ENCODE peak calls at places on chromosomes 12 and 14, in six cellular contexts. M is AG10803, H is frontal cortex, I is kidney tubule cell, X is fibroblast of lung, D is progenitor cell of endocrine pancreas. V is an unnamed sample.

GRCh38 chr14:61280526-61281185 is 482 bp downstream of the TMEM30B start:
- DNase-seq in D (peak; percentile 57), I (peak; percentile 50), M (peak; percentile 16), H (peak; percentile 43), X (peak; percentile 54), V (peak; percentile 15)

GRCh38 chr14:48382961-48383360 is 707.6 kb upstream of the MDGA2 start:
- DNase-seq in I (no peak), X (no peak), D (no peak), H (no peak), M (no peak), V (no peak)

GRCh38 chr14:63470877-63471565 is 72.2 kb downstream of the PPP2R5E start:
- DNase-seq in H (no peak), I (peak; percentile 87), D (no peak), X (peak; percentile 85), M (peak; percentile 69), V (no peak)

GRCh38 chr12:126608607-126609175 is 1543.5 kb downstream of the AACS start:
- DNase-seq in H (no peak), I (no peak), M (peak; percentile 1), X (no peak), D (no peak), V (no peak)

GRCh38 chr12:94730846-94731245 is 80.5 kb upstream of the TMCC3 start:
- DNase-seq in I (no peak), D (no peak), H (no peak), M (no peak), X (no peak), V (no peak)

GRCh38 chr12:4243098-4243795 is 30.3 kb upstream of the CCND2 start:
- DNase-seq in X (no peak), M (no peak), H (no peak), I (no peak), D (no peak), V (no peak)

GRCh38 chr14:58353516-58354299 is 42.0 kb upstream of the TOMM20L start:
- DNase-seq in M (peak; percentile 1), D (no peak), X (no peak), H (no peak), I (peak; percentile 3), V (no peak)

GRCh38 chr12:112353389-112353788 is 28.8 kb downstream of the HECTD4 start:
- DNase-seq in D (no peak), M (peak; percentile 17), H (no peak), I (peak; percentile 44), X (peak; percentile 35), V (no peak)

GRCh38 chr14:69612014-69612758 is 790 bp downstream of the SUSD6 start:
- DNase-seq in I (peak; percentile 61), H (no peak), D (no peak), M (peak; percentile 35), X (peak; percentile 25), V (peak; percentile 43)

GRCh38 chr14:67269338-67270060 is 28.3 kb downstream of the PALS1 start:
- DNase-seq in X (peak; percentile 93), H (peak; percentile 27), M (peak; percentile 89), I (peak; percentile 55), D (no peak), V (no peak)

GRCh38 chr12:28611115-28611435 is 420.8 kb downstream of the CCDC91 start:
- DNase-seq in X (peak; percentile 93), M (peak; percentile 82), I (peak; percentile 56), H (no peak), D (no peak), V (no peak)

GRCh38 chr12:124967016-124967739 is 21.8 kb downstream of the DHX37 start:
- DNase-seq in D (no peak), X (no peak), H (no peak), I (no peak), M (no peak), V (no peak)

GRCh38 chr14:35881280-35881679 is 55.1 kb downstream of the BRMS1L start:
- DNase-seq in I (no peak), D (no peak), X (no peak), H (no peak), M (no peak), V (no peak)

GRCh38 chr12:121181181-121181580 is 28.7 kb upstream of the P2RX4 start:
- DNase-seq in X (peak; percentile 15), D (no peak), M (peak; percentile 85), I (no peak), H (no peak), V (no peak)

GRCh38 chr14:67733609-67734008 is 31.9 kb downstream of the RDH12 start:
- DNase-seq in X (no peak), M (no peak), D (no peak), H (no peak), I (peak; percentile 40), V (no peak)

GRCh38 chr12:94872007-94872653 is 131.4 kb downstream of the NDUFA12 start:
- DNase-seq in I (peak; percentile 18), D (no peak), X (no peak), H (no peak), M (no peak), V (no peak)

GRCh38 chr12:42756841-42757661 is 167.5 kb upstream of the PRICKLE1 start:
- DNase-seq in D (no peak), H (no peak), I (peak; percentile 100), X (peak; percentile 57), M (peak; percentile 86), V (no peak)

GRCh38 chr12:104628338-104629135 is 171.8 kb downstream of the CHST11 start:
- DNase-seq in D (no peak), M (no peak), X (no peak), I (no peak), H (no peak), V (no peak)

GRCh38 chr12:98595152-98595988 is 1.9 kb downstream of the SLC25A3 start:
- DNase-seq in M (peak; percentile 76), X (peak; percentile 77), I (peak; percentile 76), D (no peak), H (no peak), V (no peak)

GRCh38 chr12:30823140-30823669 is 68.5 kb upstream of the CAPRIN2 start:
- DNase-seq in M (no peak), X (no peak), I (peak; percentile 26), H (no peak), D (peak; percentile 73), V (no peak)

GRCh38 chr14:34018564-34019244 is 67.8 kb upstream of the EGLN3 start:
- DNase-seq in D (no peak), I (no peak), X (no peak), H (no peak), M (no peak), V (no peak)

V was measured in BE2C.